ENCODE peak calls at places on chromosome 16, in nine cellular contexts. One of them, this sample, is unnamed.

GRCh38 chr16:30046178-30046577 is 15.1 kb upstream of the TLCD3B start:
- DNase-seq in breast epithelium: no peak
- DNase-seq in H4: no peak
- DNase-seq in T47D: peak; percentile 41
- DNase-seq in MG63: no peak
- DNase-seq in GM04504: no peak
- DNase-seq in stimulated activated CD4-positive, alpha-beta T cell treated with anti-CD3 and anti-CD28 coated beads, TNF-alpha, amount 100 ng/mL, for 24 hours: no peak
- DNase-seq in mesendoderm: no peak
- DNase-seq in cardiac fibroblast: no peak
- DNase-seq in this sample: no peak

GRCh38 chr16:67661101-67661661 is 421 bp downstream of the PARD6A start:
- DNase-seq in breast epithelium: peak; percentile 42
- DNase-seq in H4: no peak
- DNase-seq in T47D: peak; percentile 80
- DNase-seq in MG63: no peak
- DNase-seq in GM04504: no peak
- DNase-seq in stimulated activated CD4-positive, alpha-beta T cell treated with anti-CD3 and anti-CD28 coated beads, TNF-alpha, amount 100 ng/mL, for 24 hours: no peak
- DNase-seq in mesendoderm: peak; percentile 91
- DNase-seq in cardiac fibroblast: peak; percentile 34
- DNase-seq in this sample: peak; percentile 40

GRCh38 chr16:68091604-68092261 is 6.6 kb downstream of the NFATC3 start:
- DNase-seq in breast epithelium: no peak
- DNase-seq in H4: peak; percentile 53
- DNase-seq in T47D: peak; percentile 59
- DNase-seq in MG63: peak; percentile 23
- DNase-seq in GM04504: no peak
- DNase-seq in stimulated activated CD4-positive, alpha-beta T cell treated with anti-CD3 and anti-CD28 coated beads, TNF-alpha, amount 100 ng/mL, for 24 hours: no peak
- DNase-seq in mesendoderm: no peak
- DNase-seq in cardiac fibroblast: peak; percentile 78
- DNase-seq in this sample: no peak

GRCh38 chr16:64481497-64481896 is 640.4 kb downstream of the CDH11 start:
- DNase-seq in breast epithelium: no peak
- DNase-seq in H4: no peak
- DNase-seq in T47D: no peak
- DNase-seq in MG63: no peak
- DNase-seq in GM04504: no peak
- DNase-seq in stimulated activated CD4-positive, alpha-beta T cell treated with anti-CD3 and anti-CD28 coated beads, TNF-alpha, amount 100 ng/mL, for 24 hours: no peak
- DNase-seq in mesendoderm: peak; percentile 8
- DNase-seq in cardiac fibroblast: no peak
- DNase-seq in this sample: no peak

GRCh38 chr16:71449020-71449419 is 7.2 kb upstream of the TLE7 start:
- DNase-seq in breast epithelium: no peak
- DNase-seq in H4: no peak
- DNase-seq in T47D: peak; percentile 11
- DNase-seq in MG63: no peak
- DNase-seq in GM04504: no peak
- DNase-seq in stimulated activated CD4-positive, alpha-beta T cell treated with anti-CD3 and anti-CD28 coated beads, TNF-alpha, amount 100 ng/mL, for 24 hours: no peak
- DNase-seq in mesendoderm: no peak
- DNase-seq in cardiac fibroblast: no peak
- DNase-seq in this sample: no peak

GRCh38 chr16:1272453-1273198 is 16.8 kb downstream of the TPSD1 start:
- DNase-seq in breast epithelium: no peak
- DNase-seq in H4: no peak
- DNase-seq in T47D: no peak
- DNase-seq in MG63: no peak
- DNase-seq in GM04504: no peak
- DNase-seq in stimulated activated CD4-positive, alpha-beta T cell treated with anti-CD3 and anti-CD28 coated beads, TNF-alpha, amount 100 ng/mL, for 24 hours: no peak
- DNase-seq in mesendoderm: no peak
- DNase-seq in cardiac fibroblast: no peak
- DNase-seq in this sample: no peak

GRCh38 chr16:88069397-88070168 is 118.3 kb downstream of the BANP start:
- DNase-seq in breast epithelium: no peak
- DNase-seq in H4: no peak
- DNase-seq in T47D: no peak
- DNase-seq in MG63: no peak
- DNase-seq in GM04504: no peak
- DNase-seq in stimulated activated CD4-positive, alpha-beta T cell treated with anti-CD3 and anti-CD28 coated beads, TNF-alpha, amount 100 ng/mL, for 24 hours: no peak
- DNase-seq in mesendoderm: no peak
- DNase-seq in cardiac fibroblast: no peak
- DNase-seq in this sample: no peak

GRCh38 chr16:70588565-70588964 is 57.8 kb upstream of the IL34 start:
- DNase-seq in breast epithelium: no peak
- DNase-seq in H4: no peak
- DNase-seq in T47D: no peak
- DNase-seq in MG63: no peak
- DNase-seq in GM04504: no peak
- DNase-seq in stimulated activated CD4-positive, alpha-beta T cell treated with anti-CD3 and anti-CD28 coated beads, TNF-alpha, amount 100 ng/mL, for 24 hours: no peak
- DNase-seq in mesendoderm: no peak
- DNase-seq in cardiac fibroblast: peak; percentile 66
- DNase-seq in this sample: no peak

GRCh38 chr16:83402969-83403368 is 404.8 kb upstream of the HSBP1 start:
- DNase-seq in breast epithelium: no peak
- DNase-seq in H4: no peak
- DNase-seq in T47D: no peak
- DNase-seq in MG63: no peak
- DNase-seq in GM04504: no peak
- DNase-seq in stimulated activated CD4-positive, alpha-beta T cell treated with anti-CD3 and anti-CD28 coated beads, TNF-alpha, amount 100 ng/mL, for 24 hours: no peak
- DNase-seq in mesendoderm: peak; percentile 21
- DNase-seq in cardiac fibroblast: peak; percentile 61
- DNase-seq in this sample: peak; percentile 44

GRCh38 chr16:3665508-3665907 is 11.0 kb downstream of the DNASE1 start:
- DNase-seq in breast epithelium: no peak
- DNase-seq in H4: no peak
- DNase-seq in T47D: no peak
- DNase-seq in MG63: no peak
- DNase-seq in GM04504: no peak
- DNase-seq in stimulated activated CD4-positive, alpha-beta T cell treated with anti-CD3 and anti-CD28 coated beads, TNF-alpha, amount 100 ng/mL, for 24 hours: no peak
- DNase-seq in mesendoderm: no peak
- DNase-seq in cardiac fibroblast: no peak
- DNase-seq in this sample: no peak

GRCh38 chr16:68732068-68732680 is 4.9 kb upstream of the CDH1 start:
- DNase-seq in breast epithelium: no peak
- DNase-seq in H4: peak; percentile 77
- DNase-seq in T47D: peak; percentile 76
- DNase-seq in MG63: peak; percentile 34
- DNase-seq in GM04504: no peak
- DNase-seq in stimulated activated CD4-positive, alpha-beta T cell treated with anti-CD3 and anti-CD28 coated beads, TNF-alpha, amount 100 ng/mL, for 24 hours: no peak
- DNase-seq in mesendoderm: peak; percentile 88
- DNase-seq in cardiac fibroblast: no peak
- DNase-seq in this sample: peak; percentile 72

GRCh38 chr16:4313563-4314531 is 2.0 kb upstream of the GLIS2 start:
- DNase-seq in breast epithelium: no peak
- DNase-seq in H4: no peak
- DNase-seq in T47D: no peak
- DNase-seq in MG63: no peak
- DNase-seq in GM04504: no peak
- DNase-seq in stimulated activated CD4-positive, alpha-beta T cell treated with anti-CD3 and anti-CD28 coated beads, TNF-alpha, amount 100 ng/mL, for 24 hours: no peak
- DNase-seq in mesendoderm: peak; percentile 81
- DNase-seq in cardiac fibroblast: peak; percentile 37
- DNase-seq in this sample: peak; percentile 46

GRCh38 chr16:23207485-23207884 is 24.9 kb downstream of the SCNN1G start:
- DNase-seq in breast epithelium: no peak
- DNase-seq in H4: no peak
- DNase-seq in T47D: peak; percentile 43
- DNase-seq in MG63: no peak
- DNase-seq in GM04504: no peak
- DNase-seq in stimulated activated CD4-positive, alpha-beta T cell treated with anti-CD3 and anti-CD28 coated beads, TNF-alpha, amount 100 ng/mL, for 24 hours: no peak
- DNase-seq in mesendoderm: no peak
- DNase-seq in cardiac fibroblast: no peak
- DNase-seq in this sample: no peak

GRCh38 chr16:67562918-67563707 is 787 bp downstream of the CTCF start:
- DNase-seq in breast epithelium: peak; percentile 43
- DNase-seq in H4: no peak
- DNase-seq in T47D: peak; percentile 52
- DNase-seq in MG63: peak; percentile 29
- DNase-seq in GM04504: peak; percentile 30
- DNase-seq in stimulated activated CD4-positive, alpha-beta T cell treated with anti-CD3 and anti-CD28 coated beads, TNF-alpha, amount 100 ng/mL, for 24 hours: no peak
- DNase-seq in mesendoderm: peak; percentile 79
- DNase-seq in cardiac fibroblast: peak; percentile 51
- DNase-seq in this sample: peak; percentile 58

This sample was measured in Daoy.